ENCODE peak calls at places on chromosomes 7 and 10, in four cellular contexts. G is fibroblast of mammary gland; N is AG08395; L is activated gamma-delta T cell treated with anti-CD3 and anti-CD28 coated beads, Interleukin-2, amount 50 U/mL, for 16 hours. Y is an unnamed sample.
A peak's percentile ranks its signal among the peaks of the same experiment; 100 is the strongest.

GRCh38 chr7:66356277-66356721 is 151.2 kb downstream of the TPST1 start:
- DNase-seq in G (peak; percentile 18), N (peak; percentile 5), L (no peak), Y (no peak)

GRCh38 chr10:132847856-132848255 is 61.9 kb upstream of the NKX6-2 start:
- DNase-seq in G (no peak), N (no peak), L (no peak), Y (peak; percentile 22)

GRCh38 chr7:29408841-29409243 is 154.8 kb upstream of the PRR15 start:
- DNase-seq in G (peak; percentile 81), N (peak; percentile 86), L (peak; percentile 52), Y (no peak)

GRCh38 chr7:45897042-45897690 is 8.9 kb downstream of the IGFBP1 start:
- DNase-seq in G (peak; percentile 73), N (peak; percentile 71), L (no peak), Y (no peak)

GRCh38 chr10:103761075-103761920 is 94.1 kb downstream of the SH3PXD2A start:
- DNase-seq in G (no peak), N (no peak), L (no peak), Y (no peak)

GRCh38 chr10:103882285-103883007 is 27.1 kb upstream of the SH3PXD2A start:
- DNase-seq in G (no peak), N (no peak), L (no peak), Y (no peak)

GRCh38 chr7:112163021-112163310 is 43.2 kb downstream of the DOCK4 start:
- DNase-seq in G (no peak), N (no peak), L (no peak), Y (no peak)

GRCh38 chr10:80539421-80539999 is 1.8 kb downstream of the SH2D4B start:
- DNase-seq in G (no peak), N (no peak), L (no peak), Y (no peak)

GRCh38 chr10:110547139-110547761 is 20.2 kb upstream of the SMC3 start:
- DNase-seq in G (peak; percentile 76), N (peak; percentile 77), L (peak; percentile 19), Y (no peak)

GRCh38 chr10:103820101-103821062 is 35.0 kb downstream of the SH3PXD2A start:
- DNase-seq in G (peak; percentile 88), N (peak; percentile 62), L (no peak), Y (peak; percentile 30)

GRCh38 chr10:5428133-5428532 is 15.8 kb downstream of the NET1 start:
- DNase-seq in G (no peak), N (no peak), L (no peak), Y (no peak)

GRCh38 chr7:92882760-92883159 is 46.4 kb upstream of the CDK6 start:
- DNase-seq in G (no peak), N (no peak), L (no peak), Y (no peak)

GRCh38 chr10:71042699-71043098 is 154.3 kb upstream of the PCBD1 start:
- DNase-seq in G (no peak), N (no peak), L (no peak), Y (no peak)